ENCODE peak calls at places on chromosomes 4 and X, in four cellular contexts. One of them, this sample, is unnamed. For H3K9me3, the result is how much of the 10 kb centered on the place peaks cover.

GRCh38 chr4:121053601-121054143 is 18.7 kb downstream of the NDNF start:
- DNase-seq in neural progenitor cell: no peak
- DNase-seq in pancreas: no peak
- DNase-seq in aorta: no peak
- DNase-seq in this sample: peak

GRCh38 chr4:141853091-141853734 is 216.8 kb downstream of the IL15 start:
- DNase-seq in aorta: no peak
- DNase-seq in pancreas: peak
- DNase-seq in neural progenitor cell: no peak
- DNase-seq in this sample: peak

GRCh38 chr4:37917388-37917787 is 26.5 kb downstream of the TBC1D1 start:
- DNase-seq in pancreas: no peak
- DNase-seq in neural progenitor cell: no peak
- DNase-seq in aorta: no peak
- DNase-seq in this sample: no peak

GRCh38 chrX:112631892-112632291 is 47.8 kb downstream of the LHFPL1 start:
- DNase-seq in pancreas: no peak
- DNase-seq in aorta: no peak
- DNase-seq in neural progenitor cell: no peak
- DNase-seq in this sample: no peak

GRCh38 chr4:42603865-42604264 is 53.0 kb downstream of the ATP8A1 start:
- DNase-seq in neural progenitor cell: no peak
- DNase-seq in aorta: no peak
- DNase-seq in pancreas: no peak
- DNase-seq in this sample: no peak

GRCh38 chr4:129821963-129822362 is 726.0 kb downstream of the C4orf33 start:
- DNase-seq in aorta: no peak
- DNase-seq in pancreas: no peak
- DNase-seq in neural progenitor cell: no peak
- DNase-seq in this sample: no peak

GRCh38 chr4:86220137-86220536 is 139.7 kb downstream of the MAPK10 start:
- DNase-seq in neural progenitor cell: no peak
- DNase-seq in aorta: no peak
- DNase-seq in pancreas: no peak
- DNase-seq in this sample: no peak

GRCh38 chr4:113316879-113317278 is 267.4 kb downstream of the ANK2 start:
- DNase-seq in pancreas: no peak
- DNase-seq in aorta: no peak
- DNase-seq in neural progenitor cell: peak
- DNase-seq in this sample: no peak

GRCh38 chr4:138235419-138235952 is 6.7 kb downstream of the SLC7A11 start:
- DNase-seq in aorta: no peak
- DNase-seq in neural progenitor cell: no peak
- DNase-seq in pancreas: no peak
- DNase-seq in this sample: no peak

GRCh38 chr4:59339631-59340030 is 1860.5 kb upstream of the ADGRL3 start:
- DNase-seq in neural progenitor cell: peak
- DNase-seq in aorta: no peak
- DNase-seq in pancreas: no peak
- DNase-seq in this sample: no peak

GRCh38 chr4:103032575-103032974 is 13.1 kb upstream of the SLC9B1 start:
- DNase-seq in pancreas: no peak
- DNase-seq in aorta: no peak
- DNase-seq in neural progenitor cell: peak
- DNase-seq in this sample: no peak

GRCh38 chr4:161828061-161828460 is 335.7 kb downstream of the FSTL5 start:
- DNase-seq in neural progenitor cell: no peak
- DNase-seq in aorta: no peak
- DNase-seq in pancreas: no peak
- DNase-seq in this sample: no peak

GRCh38 chrX:15956684-15957083 is 102.1 kb upstream of the AP1S2 start:
- DNase-seq in aorta: no peak
- DNase-seq in pancreas: no peak
- DNase-seq in neural progenitor cell: peak
- DNase-seq in this sample: no peak

GRCh38 chr4:78776729-78777555 is 792 bp downstream of the BMP2K start:
- DNase-seq in pancreas: peak
- DNase-seq in aorta: no peak
- DNase-seq in neural progenitor cell: peak
- DNase-seq in this sample: peak

GRCh38 chrX:14243823-14244222 is 214.1 kb upstream of the GEMIN8 start:
- DNase-seq in pancreas: no peak
- DNase-seq in aorta: peak
- DNase-seq in neural progenitor cell: peak
- DNase-seq in this sample: no peak

GRCh38 chrX:104659037-104659744 is 93.2 kb downstream of the IL1RAPL2 start:
- DNase-seq in pancreas: peak
- DNase-seq in neural progenitor cell: no peak
- DNase-seq in aorta: no peak
- DNase-seq in this sample: no peak

GRCh38 chrX:3161686-3162085 is 120.4 kb downstream of the ARSF start:
- DNase-seq in aorta: no peak
- DNase-seq in pancreas: no peak
- DNase-seq in neural progenitor cell: no peak
- DNase-seq in this sample: no peak

GRCh38 chrX:137568741-137569469 is 3.0 kb downstream of the ZIC3 start:
- DNase-seq in pancreas: no peak
- DNase-seq in aorta: no peak
- DNase-seq in neural progenitor cell: peak
- DNase-seq in this sample: no peak

GRCh38 chr4:138461065-138461464 is 218.9 kb upstream of the SLC7A11 start:
- DNase-seq in aorta: no peak
- DNase-seq in neural progenitor cell: no peak
- DNase-seq in pancreas: no peak
- DNase-seq in this sample: no peak

GRCh38 chrX:110055616-110056015 is 52.7 kb downstream of the TMEM164 start:
- DNase-seq in aorta: no peak
- DNase-seq in neural progenitor cell: no peak
- DNase-seq in pancreas: no peak
- DNase-seq in this sample: no peak

GRCh38 chrX:133089411-133089810 is 7.5 kb downstream of the USP26 start:
- DNase-seq in neural progenitor cell: no peak
- DNase-seq in aorta: no peak
- DNase-seq in pancreas: no peak
- DNase-seq in this sample: no peak

GRCh38 chr4:48681856-48682255 is 98.2 kb downstream of the FRYL start:
- DNase-seq in neural progenitor cell: no peak
- DNase-seq in pancreas: no peak
- DNase-seq in aorta: no peak
- DNase-seq in this sample: no peak

GRCh38 chr4:7358100-7358735 is 76.5 kb downstream of the PSAPL1 start:
- DNase-seq in aorta: peak
- DNase-seq in pancreas: no peak
- DNase-seq in neural progenitor cell: no peak
- DNase-seq in this sample: no peak

GRCh38 chr4:81811562-81812293 is 340.0 kb upstream of the RASGEF1B start:
- DNase-seq in aorta: no peak
- DNase-seq in neural progenitor cell: no peak
- DNase-seq in pancreas: no peak
- DNase-seq in this sample: no peak

GRCh38 chr4:151260526-151260925 is 16.4 kb upstream of the PRSS48 start:
- DNase-seq in neural progenitor cell: no peak
- DNase-seq in aorta: no peak
- DNase-seq in pancreas: no peak
- DNase-seq in this sample: no peak

GRCh38 chrX:23501974-23502373 is 165.3 kb upstream of the PRDX4 start:
- DNase-seq in pancreas: no peak
- DNase-seq in neural progenitor cell: no peak
- DNase-seq in aorta: no peak
- DNase-seq in this sample: no peak

GRCh38 chr4:48194986-48195773 is 61.1 kb upstream of the TXK start:
- DNase-seq in pancreas: no peak
- DNase-seq in neural progenitor cell: no peak
- DNase-seq in aorta: no peak
- DNase-seq in this sample: no peak

GRCh38 chr4:2078584-2078983 is 19.5 kb downstream of the NAT8L start:
- DNase-seq in aorta: peak
- DNase-seq in neural progenitor cell: no peak
- DNase-seq in pancreas: no peak
- DNase-seq in this sample: no peak

GRCh38 chrX:19670854-19671620 is 155.7 kb upstream of the MAP3K15 start:
- DNase-seq in aorta: no peak
- DNase-seq in pancreas: no peak
- DNase-seq in neural progenitor cell: peak
- DNase-seq in this sample: peak

GRCh38 chr4:184028571-184028996 is 123.5 kb downstream of the STOX2 start:
- DNase-seq in pancreas: no peak
- DNase-seq in aorta: no peak
- DNase-seq in neural progenitor cell: no peak
- DNase-seq in this sample: no peak

DNA sequence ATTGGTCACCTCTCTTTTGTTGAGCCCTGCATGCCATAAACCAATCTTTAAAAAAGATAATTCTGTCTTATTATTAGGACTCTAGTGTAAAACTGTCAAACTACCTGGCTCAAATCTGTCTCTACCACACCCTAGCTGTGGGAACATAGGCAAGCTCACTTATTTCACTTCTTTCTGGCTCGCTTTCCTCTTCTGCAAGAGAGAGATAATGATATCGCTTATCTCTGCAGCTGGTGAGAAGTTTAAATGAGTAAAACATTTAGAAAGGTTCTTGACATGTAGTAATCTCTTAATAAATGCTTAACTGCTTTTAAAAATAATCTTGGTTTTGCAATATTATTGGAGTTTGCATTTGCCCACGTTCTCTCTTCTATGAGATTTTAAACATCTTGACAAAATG is 1109.2 kb downstream of the RAPGEF2 start:
- DNase-seq in pancreas: no peak
- DNase-seq in neural progenitor cell: no peak
- DNase-seq in aorta: no peak
- DNase-seq in this sample: no peak
- H3K9me3 ChIP-seq in pancreas: under half
- H3K9me3 ChIP-seq in neural progenitor cell: under half
- H3K9me3 ChIP-seq in aorta: under half
- H3K9me3 ChIP-seq in this sample: under half

GRCh38 chr4:30605616-30606015 is 114.6 kb upstream of the PCDH7 start:
- DNase-seq in pancreas: no peak
- DNase-seq in aorta: no peak
- DNase-seq in neural progenitor cell: no peak
- DNase-seq in this sample: no peak

GRCh38 chr4:30614771-30615170 is 105.4 kb upstream of the PCDH7 start:
- DNase-seq in aorta: no peak
- DNase-seq in pancreas: no peak
- DNase-seq in neural progenitor cell: no peak
- DNase-seq in this sample: no peak

DNA sequence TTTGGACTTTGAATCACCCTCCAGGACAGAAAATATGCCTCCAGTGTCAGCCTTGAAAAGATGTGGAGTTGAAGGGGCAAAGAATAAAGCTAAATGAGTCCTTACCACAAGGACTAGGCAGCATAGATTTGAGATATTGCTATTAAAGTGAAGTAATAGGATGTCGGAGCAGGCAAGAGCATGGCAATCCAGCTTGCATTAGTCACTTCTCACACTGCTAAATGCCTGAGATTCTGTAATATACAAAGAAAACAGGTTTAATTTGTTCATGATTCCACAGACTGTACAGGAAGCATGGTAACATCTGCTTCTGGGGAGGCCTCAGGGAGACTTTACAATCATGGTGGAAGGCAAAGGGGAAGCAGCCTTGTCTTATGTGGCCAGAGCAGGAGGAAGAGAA is 109.8 kb upstream of the PCDH7 start:
- DNase-seq in aorta: no peak
- DNase-seq in neural progenitor cell: no peak
- DNase-seq in pancreas: no peak
- DNase-seq in this sample: no peak
- H3K9me3 ChIP-seq in aorta: under half
- H3K9me3 ChIP-seq in neural progenitor cell: under half
- H3K9me3 ChIP-seq in pancreas: under half
- H3K9me3 ChIP-seq in this sample: under half

GRCh38 chrX:151796576-151796975 is 62.0 kb downstream of the CNGA2 start:
- DNase-seq in neural progenitor cell: no peak
- DNase-seq in pancreas: no peak
- DNase-seq in aorta: no peak
- DNase-seq in this sample: no peak
- H3K9me3 ChIP-seq in neural progenitor cell: under half
- H3K9me3 ChIP-seq in pancreas: under half
- H3K9me3 ChIP-seq in aorta: under half
- H3K9me3 ChIP-seq in this sample: under half

DNA sequence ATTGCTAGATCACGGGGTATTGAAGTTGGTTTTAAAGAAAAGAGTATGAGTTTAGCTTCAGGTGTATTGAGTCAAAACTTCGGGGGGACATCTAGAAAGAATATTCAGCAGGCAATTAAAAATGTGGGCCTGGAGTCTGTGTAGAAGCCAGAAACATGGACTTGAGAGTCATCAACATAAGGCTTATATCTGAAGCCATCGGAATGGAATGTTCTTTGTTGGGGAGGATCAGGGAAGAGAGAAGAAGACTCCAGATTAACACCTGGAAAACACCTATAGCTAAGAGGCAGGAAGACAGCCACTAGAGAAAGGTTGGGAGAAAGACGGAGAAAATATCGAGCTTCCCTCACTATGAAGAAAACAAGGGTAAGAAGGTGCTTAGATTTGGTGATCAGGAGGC is 69.5 kb downstream of the BEND2 start:
- DNase-seq in pancreas: no peak
- DNase-seq in aorta: no peak
- DNase-seq in neural progenitor cell: no peak
- DNase-seq in this sample: no peak
- H3K9me3 ChIP-seq in pancreas: under half
- H3K9me3 ChIP-seq in aorta: under half
- H3K9me3 ChIP-seq in neural progenitor cell: under half
- H3K9me3 ChIP-seq in this sample: under half

This sample was measured in colonic mucosa.